ENCODE peak calls at places on chromosomes 5 and 9, in four cellular contexts. N, C, X and B are unnamed samples.

GRCh38 chr5:134370306-134370870 is 981 bp upstream of the UBE2B start:
- DNase-seq in N (no peak), X (no peak), C (no peak), B (no peak)

GRCh38 chr9:124032247-124032646 is 20.7 kb downstream of the LHX2 start:
- DNase-seq in C (no peak), X (no peak), N (no peak), B (no peak)

GRCh38 chr5:93503598-93504067 is 77.4 kb downstream of the NR2F1-AS1 start:
- DNase-seq in X (peak), N (no peak), C (no peak), B (no peak)

GRCh38 chr9:113428062-113428600 is 17.6 kb downstream of the C9orf43 start:
- DNase-seq in N (no peak), X (no peak), C (no peak), B (no peak)

GRCh38 chr5:140252470-140253126 is 50.3 kb downstream of the PFDN1 start:
- DNase-seq in X (no peak), C (no peak), N (no peak), B (no peak)

GRCh38 chr5:9529041-9529480 is 16.8 kb downstream of the SEMA5A start:
- DNase-seq in X (no peak), N (no peak), C (no peak), B (peak)

GRCh38 chr9:132114102-132114707 is 34.5 kb upstream of the MED27 start:
- DNase-seq in N (peak), X (peak), C (no peak), B (peak)

GRCh38 chr5:142530904-142531303 is 155.0 kb downstream of the FGF1 start:
- DNase-seq in X (no peak), N (no peak), C (no peak), B (no peak)